ENCODE peak calls at places on chromosome 7, in nine cellular contexts. H, S, B, Y, M, W, Z, R and G are unnamed samples.

GRCh38 chr7:100682228-100682741 is 8.7 kb downstream of the GNB2 start:
- DNase-seq in R (no peak), B (no peak), W (peak), Z (no peak), H (peak), S (no peak), M (no peak), Y (no peak), G (no peak)

GRCh38 chr7:46244752-46245151 is 323.7 kb upstream of the IGFBP3 start:
- DNase-seq in R (no peak), S (peak), M (no peak), W (no peak), Y (no peak), Z (peak), B (peak), H (no peak), G (peak)

GRCh38 chr7:80907141-80907601 is 11.7 kb downstream of the SEMA3C start:
- DNase-seq in W (no peak), S (peak), R (no peak), H (no peak), B (no peak), M (no peak), Y (no peak), Z (no peak), G (no peak)

GRCh38 chr7:68684246-68684850 is 913.9 kb upstream of the AUTS2 start:
- DNase-seq in H (no peak), Y (no peak), W (no peak), Z (no peak), R (no peak), M (no peak), B (peak), S (no peak), G (no peak)

GRCh38 chr7:24038993-24039392 is 245.0 kb upstream of the NPY start:
- DNase-seq in Z (no peak), R (no peak), M (no peak), Y (no peak), W (no peak), B (no peak), H (no peak), S (no peak), G (no peak)

GRCh38 chr7:32290015-32290414 is 200.2 kb downstream of the LSM5 start:
- DNase-seq in H (no peak), Y (no peak), Z (no peak), M (no peak), B (no peak), S (no peak), R (no peak), W (no peak), G (no peak)

GRCh38 chr7:22563115-22563514 is 63.1 kb upstream of the STEAP1B start:
- DNase-seq in Y (no peak), H (no peak), B (no peak), Z (no peak), M (no peak), S (no peak), W (no peak), R (no peak), G (no peak)

GRCh38 chr7:33872870-33873269 is 32.5 kb upstream of the BMPER start:
- DNase-seq in H (no peak), Y (no peak), W (no peak), Z (no peak), B (peak), R (no peak), M (no peak), S (no peak), G (peak)

GRCh38 chr7:7607010-7607409 is 33.5 kb upstream of the UMAD1 start:
- DNase-seq in R (no peak), H (no peak), M (no peak), Z (no peak), W (no peak), B (no peak), Y (no peak), S (no peak), G (no peak)

GRCh38 chr7:51229106-51229537 is 87.5 kb downstream of the COBL start:
- DNase-seq in H (no peak), Z (no peak), M (no peak), S (no peak), B (no peak), R (no peak), W (no peak), Y (no peak), G (no peak)

GRCh38 chr7:33334349-33334748 is 205.0 kb downstream of the BBS9 start:
- DNase-seq in W (no peak), B (peak), H (peak), S (peak), M (no peak), R (no peak), Y (no peak), Z (no peak), G (no peak)

GRCh38 chr7:155992107-155992506 is 179.8 kb upstream of the SHH start:
- DNase-seq in H (no peak), W (no peak), S (no peak), M (no peak), B (no peak), Y (no peak), R (no peak), Z (no peak), G (no peak)

GRCh38 chr7:7178906-7179305 is 3.4 kb upstream of the C1GALT1 start:
- DNase-seq in B (no peak), M (no peak), R (no peak), Z (no peak), H (no peak), W (no peak), Y (no peak), S (no peak), G (no peak)

GRCh38 chr7:4613855-4614548 is 68.1 kb upstream of the FOXK1 start:
- DNase-seq in H (no peak), W (no peak), S (peak), R (no peak), M (peak), Z (peak), B (peak), Y (no peak), G (peak)

GRCh38 chr7:45410893-45411292 is 163.3 kb upstream of the ADCY1 start:
- DNase-seq in H (no peak), Y (no peak), Z (no peak), S (no peak), W (no peak), R (no peak), M (no peak), B (no peak), G (no peak)

GRCh38 chr7:22442187-22442886 is 57.7 kb downstream of the STEAP1B start:
- DNase-seq in H (no peak), Y (no peak), W (no peak), Z (no peak), B (no peak), M (no peak), R (no peak), S (no peak), G (no peak)

GRCh38 chr7:1894906-1895663 is 225.0 kb downstream of the ELFN1 start:
- DNase-seq in B (no peak), W (no peak), M (no peak), R (no peak), Y (no peak), H (no peak), S (no peak), Z (no peak), G (no peak)

GRCh38 chr7:142384508-142384922 is 126.7 kb upstream of the PRSS58 start:
- DNase-seq in S (peak), W (no peak), Z (peak), H (no peak), M (peak), Y (no peak), B (peak), R (no peak), G (peak)

GRCh38 chr7:76509931-76510877 is at the start of gene UPK3B:
- DNase-seq in H (no peak), R (no peak), S (no peak), Z (no peak), M (no peak), Y (no peak), B (no peak), W (peak), G (no peak)

GRCh38 chr7:130957140-130957513 is 223.1 kb upstream of the KLF14 start:
- DNase-seq in H (no peak), S (no peak), Y (no peak), B (no peak), W (no peak), R (no peak), Z (no peak), M (no peak), G (no peak)

GRCh38 chr7:80843018-80843671 is 75.7 kb downstream of the SEMA3C start:
- DNase-seq in R (no peak), M (no peak), H (no peak), Z (no peak), Y (no peak), S (peak), B (no peak), W (no peak), G (no peak)

GRCh38 chr7:25262586-25262985 is 34.3 kb upstream of the NPVF start:
- DNase-seq in H (no peak), W (no peak), M (no peak), B (peak), Z (no peak), Y (no peak), R (no peak), S (no peak), G (peak)

GRCh38 chr7:134941185-134941900 is 45.0 kb upstream of the AGBL3 start:
- DNase-seq in H (no peak), M (peak), S (peak), Z (no peak), B (peak), R (no peak), W (no peak), Y (no peak), G (peak)

GRCh38 chr7:86991844-86992243 is 67.6 kb downstream of the ELAPOR2 start:
- DNase-seq in B (no peak), W (no peak), H (no peak), M (no peak), Y (no peak), S (peak), Z (no peak), R (no peak), G (peak)

GRCh38 chr7:145850636-145851035 is 266.0 kb upstream of the CNTNAP2 start:
- DNase-seq in R (no peak), M (no peak), S (no peak), Y (no peak), Z (no peak), W (no peak), B (no peak), H (no peak), G (no peak)

GRCh38 chr7:129468087-129468486 is 33.9 kb downstream of the STRIP2 start:
- DNase-seq in Z (peak), Y (no peak), W (no peak), M (peak), R (no peak), S (no peak), H (no peak), B (peak), G (peak)

GRCh38 chr7:85449478-85449877 is 262.6 kb upstream of the SEMA3D start:
- DNase-seq in Y (no peak), B (no peak), Z (no peak), H (no peak), S (no peak), R (no peak), W (no peak), M (no peak), G (no peak)

GRCh38 chr7:40675741-40676140 is 540.9 kb downstream of the SUGCT start:
- DNase-seq in M (no peak), R (no peak), H (no peak), B (no peak), S (no peak), W (no peak), Z (no peak), Y (no peak), G (no peak)

GRCh38 chr7:25256424-25256823 is 28.1 kb upstream of the NPVF start:
- DNase-seq in M (no peak), W (no peak), B (no peak), Z (no peak), H (no peak), S (no peak), Y (no peak), R (no peak), G (no peak)

GRCh38 chr7:84704380-84704779 is 482.5 kb downstream of the SEMA3D start:
- DNase-seq in R (no peak), H (no peak), W (no peak), M (no peak), Y (no peak), Z (no peak), B (no peak), S (no peak), G (no peak)

GRCh38 chr7:2450198-2451107 is 25.7 kb downstream of the GRIFIN start:
- DNase-seq in Z (no peak), H (no peak), R (no peak), S (no peak), Y (no peak), W (no peak), B (no peak), M (no peak), G (no peak)

GRCh38 chr7:2713370-2713769 is 25.4 kb downstream of the AMZ1 start:
- DNase-seq in Y (no peak), B (no peak), R (peak), M (no peak), Z (no peak), S (peak), H (no peak), W (no peak), G (no peak)

GRCh38 chr7:35333265-35333664 is 79.4 kb upstream of the TBX20 start:
- DNase-seq in R (no peak), M (no peak), W (no peak), Z (no peak), H (no peak), S (no peak), B (no peak), Y (no peak), G (no peak)

GRCh38 chr7:153408360-153409335 is 643.5 kb upstream of the DPP6 start:
- DNase-seq in Z (no peak), H (no peak), W (no peak), Y (no peak), B (no peak), S (no peak), R (no peak), M (no peak), G (no peak)

GRCh38 chr7:53229202-53229601 is 193.8 kb downstream of the POM121L12 start:
- DNase-seq in M (no peak), Y (no peak), H (no peak), W (no peak), B (no peak), S (no peak), Z (no peak), R (no peak), G (no peak)

GRCh38 chr7:27316311-27316710 is 73.7 kb downstream of the EVX1 start:
- DNase-seq in W (no peak), M (peak), B (peak), Z (no peak), Y (no peak), R (no peak), H (no peak), S (peak), G (peak)
- TF ChIP-seq CTCF in W (no peak), M (no peak), B (no peak), Z (no peak), Y (no peak), R (no peak), H (no peak), S (no peak), G (no peak)

GRCh38 chr7:95596183-95597135 is at the start of gene PDK4:
- DNase-seq in W (peak), R (peak), H (peak), Y (no peak), B (peak), S (peak), Z (no peak), M (no peak), G (peak)

GRCh38 chr7:95595825-95596182 is 512 bp downstream of the PDK4 start:
- DNase-seq in R (no peak), W (no peak), Z (no peak), M (no peak), H (no peak), B (no peak), S (no peak), Y (no peak), G (no peak)

GRCh38 chr7:95601324-95601723 is 5.0 kb upstream of the PDK4 start:
- DNase-seq in R (no peak), S (no peak), W (no peak), B (no peak), Z (no peak), M (no peak), H (no peak), Y (no peak), G (no peak)

GRCh38 chr7:95598511-95598910 is 2.2 kb upstream of the PDK4 start:
- DNase-seq in W (no peak), B (no peak), S (no peak), M (no peak), Z (no peak), H (no peak), Y (no peak), R (no peak), G (no peak)

GRCh38 chr7:95599069-95599468 is 2.8 kb upstream of the PDK4 start:
- DNase-seq in Y (no peak), H (no peak), W (no peak), M (no peak), B (no peak), S (no peak), R (no peak), Z (no peak), G (no peak)
- TF ChIP-seq CTCF in Y (no peak), H (no peak), W (no peak), M (no peak), B (no peak), S (no peak), R (no peak), Z (no peak), G (no peak)

GRCh38 chr7:284762-285722 is 4.9 kb upstream of the FOXL3 start:
- DNase-seq in R (no peak), Y (no peak), B (no peak), M (no peak), Z (no peak), H (no peak), S (no peak), W (peak), G (no peak)
- TF ChIP-seq CTCF in R (no peak), Y (no peak), B (no peak), M (no peak), Z (no peak), H (no peak), S (no peak), W (no peak), G (no peak)

GRCh38 chr7:115340828-115341227 is 418.9 kb downstream of the MDFIC start:
- DNase-seq in Y (no peak), W (no peak), M (peak), H (no peak), B (peak), Z (peak), S (peak), R (no peak), G (peak)
- TF ChIP-seq CTCF in Y (peak), W (no peak), M (no peak), H (no peak), B (peak), Z (no peak), S (peak), R (peak), G (no peak)

GRCh38 chr7:157541295-157541608 is 204.4 kb downstream of the DNAJB6 start:
- DNase-seq in S (no peak), M (no peak), W (peak), H (no peak), B (no peak), Z (no peak), R (no peak), Y (no peak), G (no peak)
- TF ChIP-seq CTCF in S (no peak), M (no peak), W (no peak), H (no peak), B (no peak), Z (no peak), R (no peak), Y (no peak), G (no peak)

GRCh38 chr7:98616381-98617050 is 569 bp upstream of the NPTX2 start:
- DNase-seq in H (no peak), B (no peak), R (peak), Z (no peak), Y (no peak), W (no peak), M (no peak), S (no peak), G (no peak)

GRCh38 chr7:98617960-98618418 is 904 bp downstream of the NPTX2 start:
- DNase-seq in R (peak), M (no peak), H (no peak), S (no peak), Y (no peak), Z (no peak), B (no peak), W (no peak), G (no peak)

GRCh38 chr7:98618786-98619185 is 1.7 kb downstream of the NPTX2 start:
- DNase-seq in Y (no peak), R (no peak), S (no peak), W (no peak), B (no peak), Z (no peak), H (no peak), M (no peak), G (no peak)

GRCh38 chr7:98619450-98620321 is 2.6 kb downstream of the NPTX2 start:
- DNase-seq in S (no peak), Y (no peak), H (no peak), R (peak), M (peak), W (no peak), Z (no peak), B (peak), G (peak)

GRCh38 chr7:98617051-98617959 is at the start of gene NPTX2:
- DNase-seq in B (peak), S (no peak), W (no peak), H (no peak), R (peak), M (no peak), Z (no peak), Y (no peak), G (no peak)
- TF ChIP-seq CTCF in B (no peak), S (no peak), W (no peak), H (no peak), R (no peak), M (no peak), Z (peak), Y (no peak), G (no peak)

DNA sequence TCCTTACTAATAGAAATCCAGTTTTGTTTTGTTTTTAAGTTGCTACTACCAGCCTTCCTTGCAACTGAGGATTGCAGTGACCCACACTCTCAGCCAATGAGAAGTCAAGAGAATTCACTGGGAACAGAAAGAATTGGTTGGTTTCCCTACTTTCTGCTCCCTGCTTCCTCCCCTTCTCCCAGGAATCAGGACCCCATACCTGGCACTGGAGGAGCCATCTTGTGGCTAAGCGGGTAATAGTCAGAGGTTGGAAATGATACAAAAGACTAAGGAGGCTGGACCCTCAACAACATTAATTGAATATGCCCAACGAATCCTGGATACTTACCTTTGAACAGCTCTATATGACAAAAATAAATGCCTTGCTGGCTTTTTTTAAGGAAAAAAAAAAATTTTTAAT is 6.3 kb downstream of the TMEM176A start:
- DNase-seq in Z (no peak), R (no peak), S (no peak), H (no peak), B (no peak), M (no peak), Y (no peak), W (no peak), G (no peak)
- TF ChIP-seq CTCF in Z (no peak), R (no peak), S (no peak), H (no peak), B (no peak), M (no peak), Y (no peak), W (no peak), G (no peak)

DNA sequence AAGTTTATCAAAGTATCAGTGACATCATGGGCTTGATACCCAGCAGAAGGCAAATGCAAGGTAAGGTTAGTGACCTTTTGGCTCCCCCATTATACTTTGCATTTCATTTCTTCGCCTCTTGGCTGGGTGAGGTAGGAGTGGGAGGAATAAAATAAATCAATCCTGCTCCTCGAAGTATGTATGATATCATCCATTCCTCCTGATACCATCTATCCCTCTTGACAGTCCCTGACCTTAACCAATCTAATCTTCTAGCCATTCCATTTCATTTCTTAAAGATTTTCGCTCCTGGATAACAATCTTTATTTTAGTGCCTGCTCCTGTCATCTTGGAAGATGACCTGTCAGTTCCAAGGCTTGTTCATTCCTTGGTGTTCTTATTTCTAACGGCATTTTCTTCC is 1083.3 kb downstream of the NXPH1 start:
- DNase-seq in Y (no peak), Z (no peak), H (no peak), M (no peak), R (no peak), B (no peak), W (no peak), S (no peak), G (no peak)
- TF ChIP-seq CTCF in Y (no peak), Z (no peak), H (no peak), M (no peak), R (no peak), B (no peak), W (no peak), S (no peak), G (no peak)

GRCh38 chr7:115475774-115476407 is 554.0 kb downstream of the MDFIC start:
- DNase-seq in B (no peak), W (no peak), S (no peak), M (no peak), Z (no peak), H (no peak), R (peak), Y (no peak), G (no peak)
- TF ChIP-seq CTCF in B (no peak), W (no peak), S (no peak), M (peak), Z (no peak), H (peak), R (no peak), Y (no peak), G (peak)